ENCODE peak calls at places on chromosomes 7 and 10, in four cellular contexts. G is mucosa of gallbladder, S is bronchial epithelial cell, A is ELR. M is an unnamed sample.

GRCh38 chr10:46074547-46074946 is 28.5 kb upstream of the MSMB start:
- DNase-seq in G (no peak), S (no peak), A (no peak), M (no peak)

GRCh38 chr10:87842776-87843497 is 20.4 kb downstream of the KLLN start:
- DNase-seq in G (no peak), S (peak; percentile 88), A (no peak), M (no peak)

GRCh38 chr7:70777251-70777650 is 354.7 kb upstream of the GALNT17 start:
- DNase-seq in G (no peak), S (no peak), A (no peak), M (no peak)

GRCh38 chr7:120825576-120825975 is 32.4 kb downstream of the TSPAN12 start:
- DNase-seq in G (no peak), S (no peak), A (no peak), M (no peak)

GRCh38 chr7:5633161-5634106 is 148.0 kb downstream of the RNF216 start:
- DNase-seq in G (no peak), S (no peak), A (no peak), M (no peak)

GRCh38 chr7:105748701-105749100 is 127.7 kb downstream of the ATXN7L1 start:
- DNase-seq in G (no peak), S (no peak), A (no peak), M (no peak)

GRCh38 chr7:70598976-70599375 is 533.0 kb upstream of the GALNT17 start:
- DNase-seq in G (peak; percentile 80), S (peak; percentile 100), A (peak; percentile 45), M (no peak)

GRCh38 chr7:47311891-47312290 is 270.0 kb downstream of the TNS3 start:
- DNase-seq in G (no peak), S (no peak), A (no peak), M (no peak)

GRCh38 chr7:151634643-151635042 is 114.9 kb upstream of the RHEB start:
- DNase-seq in G (no peak), S (no peak), A (no peak), M (no peak)

GRCh38 chr7:6636741-6637543 is at the start of gene ZNF316:
- DNase-seq in G (peak; percentile 39), S (no peak), A (peak; percentile 69), M (no peak)

GRCh38 chr10:30491832-30492530 is 58.0 kb downstream of the MAP3K8 start:
- DNase-seq in G (no peak), S (no peak), A (no peak), M (no peak)

GRCh38 chr7:23062452-23062851 is 43.1 kb upstream of the KLHL7 start:
- DNase-seq in G (no peak), S (peak; percentile 61), A (peak; percentile 84), M (no peak)

GRCh38 chr10:77784856-77785255 is 141.7 kb downstream of the DLG5 start:
- DNase-seq in G (no peak), S (no peak), A (peak; percentile 83), M (no peak)

GRCh38 chr7:129781128-129781855 is 169.8 kb downstream of the NRF1 start:
- DNase-seq in G (no peak), S (no peak), A (no peak), M (no peak)

GRCh38 chr7:46830-47140 is 145.6 kb upstream of the FAM20C start:
- DNase-seq in G (no peak), S (no peak), A (no peak), M (no peak)

GRCh38 chr7:2912684-2913439 is 68.8 kb upstream of the GNA12 start:
- DNase-seq in G (no peak), S (no peak), A (no peak), M (no peak)

GRCh38 chr7:155258233-155258575 is 39.5 kb upstream of the INSIG1 start:
- DNase-seq in G (no peak), S (peak; percentile 64), A (peak; percentile 83), M (no peak)

GRCh38 chr10:96448558-96448957 is 65.2 kb downstream of the TLL2 start:
- DNase-seq in G (no peak), S (no peak), A (no peak), M (no peak)

GRCh38 chr7:14504134-14504533 is 398.4 kb downstream of the DGKB start:
- DNase-seq in G (no peak), S (no peak), A (no peak), M (no peak)

GRCh38 chr7:5384618-5385017 is 39.0 kb downstream of the TNRC18 start:
- DNase-seq in G (no peak), S (no peak), A (no peak), M (no peak)

GRCh38 chr7:97865104-97865503 is 7.1 kb downstream of the ASNS start:
- DNase-seq in G (no peak), S (no peak), A (no peak), M (no peak)

GRCh38 chr10:71246591-71247143 is 34.3 kb downstream of the UNC5B start:
- DNase-seq in G (peak; percentile 90), S (peak; percentile 99), A (no peak), M (no peak)

GRCh38 chr10:68049289-68050078 is 25.6 kb downstream of the HERC4 start:
- DNase-seq in G (no peak), S (no peak), A (no peak), M (no peak)